ENCODE peak calls at places on chromosomes 5 and 9, in nine cellular contexts. V is choroid plexus epithelial cell, Y is hippocampal formation, K is RKO, J is HFF-Myc, F is HFFc6, P is GDM1, O is A549, S is spleen. A is an unnamed sample.
A peak's percentile ranks its signal among the peaks of the same experiment; 100 is the strongest.

GRCh38 chr9:87201316-87201715 is 254.0 kb upstream of the GAS1 start:
- DNase-seq in V (peak; percentile 95), Y (no peak), K (no peak), J (peak; percentile 86), F (peak; percentile 8), P (no peak), O (no peak), S (no peak), A (no peak)

GRCh38 chr5:159184858-159185381 is 24.4 kb downstream of the RNF145 start:
- DNase-seq in V (peak; percentile 85), Y (no peak), K (no peak), J (peak; percentile 51), F (peak; percentile 86), P (no peak), O (peak; percentile 65), S (no peak), A (no peak)

GRCh38 chr9:80061940-80062339 is 490.2 kb downstream of the TLE4 start:
- DNase-seq in V (peak; percentile 97), Y (no peak), K (peak; percentile 2), J (peak; percentile 43), F (peak; percentile 97), P (no peak), O (peak; percentile 4), S (no peak), A (no peak)

GRCh38 chr5:92177926-92178487 is 794.9 kb upstream of the ARRDC3 start:
- DNase-seq in V (no peak), Y (no peak), K (no peak), J (no peak), F (no peak), P (no peak), O (no peak), S (no peak), A (no peak)

GRCh38 chr5:138901716-138902115 is 26.6 kb upstream of the LRRTM2 start:
- DNase-seq in V (no peak), Y (no peak), K (no peak), J (no peak), F (no peak), P (no peak), O (no peak), S (no peak), A (no peak)

GRCh38 chr5:63255609-63256008 is 677.0 kb downstream of the LRRC70 start:
- DNase-seq in V (no peak), Y (no peak), K (no peak), J (no peak), F (no peak), P (no peak), O (no peak), S (no peak), A (no peak)

GRCh38 chr5:377326-377981 is 55.9 kb downstream of the AHRR start:
- DNase-seq in V (no peak), Y (no peak), K (no peak), J (no peak), F (no peak), P (no peak), O (no peak), S (peak; percentile 62), A (no peak)

GRCh38 chr9:73050062-73050814 is 97.4 kb upstream of the ALDH1A1 start:
- DNase-seq in V (peak; percentile 56), Y (no peak), K (no peak), J (no peak), F (peak; percentile 76), P (no peak), O (peak; percentile 82), S (no peak), A (no peak)

GRCh38 chr5:140041492-140042421 is 1.3 kb downstream of the NRG2 start:
- DNase-seq in V (peak; percentile 25), Y (peak; percentile 49), K (no peak), J (no peak), F (peak; percentile 55), P (no peak), O (peak; percentile 42), S (peak; percentile 82), A (peak; percentile 92)

GRCh38 chr5:50667079-50667652 is 729 bp downstream of the PARP8 start:
- DNase-seq in V (peak; percentile 58), Y (no peak), K (peak; percentile 31), J (no peak), F (no peak), P (peak; percentile 7), O (peak; percentile 23), S (peak; percentile 94), A (peak; percentile 31)

GRCh38 chr5:776862-777711 is 7.4 kb downstream of the ZDHHC11B start:
- DNase-seq in V (no peak), Y (no peak), K (no peak), J (no peak), F (no peak), P (no peak), O (no peak), S (peak; percentile 51), A (no peak)

GRCh38 chr9:92438900-92439526 is 14.7 kb upstream of the OMD start:
- DNase-seq in V (peak; percentile 63), Y (no peak), K (peak; percentile 55), J (no peak), F (peak; percentile 6), P (no peak), O (peak; percentile 6), S (no peak), A (peak; percentile 38)

GRCh38 chr9:92736816-92737606 is 27.6 kb downstream of the BICD2 start:
- DNase-seq in V (no peak), Y (no peak), K (no peak), J (no peak), F (no peak), P (no peak), O (no peak), S (peak; percentile 36), A (peak; percentile 88)

GRCh38 chr9:114186091-114186792 is 30.9 kb downstream of the COL27A1 start:
- DNase-seq in V (no peak), Y (no peak), K (no peak), J (no peak), F (no peak), P (no peak), O (no peak), S (peak; percentile 65), A (no peak)

GRCh38 chr5:139388198-139388821 is 1.4 kb downstream of the MZB1 start:
- DNase-seq in V (no peak), Y (peak; percentile 16), K (no peak), J (no peak), F (no peak), P (peak; percentile 65), O (peak; percentile 64), S (peak; percentile 85), A (no peak)

GRCh38 chr5:96094904-96095303 is 133.3 kb upstream of the ELL2 start:
- DNase-seq in V (no peak), Y (no peak), K (no peak), J (no peak), F (no peak), P (no peak), O (no peak), S (no peak), A (no peak)

GRCh38 chr5:89572696-89573095 is 689.7 kb upstream of the MEF2C start:
- DNase-seq in V (peak; percentile 82), Y (no peak), K (no peak), J (no peak), F (peak; percentile 3), P (no peak), O (no peak), S (no peak), A (no peak)

GRCh38 chr9:130701059-130702022 is 7.8 kb downstream of the EXOSC2 start:
- DNase-seq in V (peak; percentile 96), Y (peak; percentile 75), K (peak; percentile 82), J (peak; percentile 42), F (peak; percentile 65), P (peak; percentile 44), O (peak; percentile 74), S (peak; percentile 88), A (peak; percentile 70)

GRCh38 chr9:127530206-127530941 is 79.1 kb downstream of the LRSAM1 start:
- DNase-seq in V (no peak), Y (no peak), K (no peak), J (no peak), F (no peak), P (no peak), O (no peak), S (no peak), A (no peak)

GRCh38 chr9:124567362-124567761 is 60.2 kb upstream of the NR5A1 start:
- DNase-seq in V (no peak), Y (no peak), K (no peak), J (no peak), F (no peak), P (no peak), O (no peak), S (no peak), A (no peak)

GRCh38 chr5:59173568-59173967 is 590.7 kb downstream of the RAB3C start:
- DNase-seq in V (peak; percentile 79), Y (no peak), K (no peak), J (no peak), F (no peak), P (no peak), O (peak; percentile 48), S (no peak), A (no peak)

GRCh38 chr9:134056483-134057310 is 11.1 kb downstream of the BRD3 start:
- DNase-seq in V (no peak), Y (no peak), K (no peak), J (no peak), F (no peak), P (no peak), O (no peak), S (no peak), A (peak; percentile 33)

GRCh38 chr9:19480345-19480744 is 71.5 kb downstream of the ACER2 start:
- DNase-seq in V (no peak), Y (no peak), K (no peak), J (no peak), F (no peak), P (no peak), O (no peak), S (no peak), A (no peak)

GRCh38 chr9:129278391-129279237 is 100.6 kb upstream of the IER5L start:
- DNase-seq in V (peak; percentile 33), Y (no peak), K (peak; percentile 51), J (no peak), F (no peak), P (no peak), O (peak; percentile 36), S (peak; percentile 21), A (peak; percentile 99)

GRCh38 chr5:56172225-56172624 is 60.9 kb downstream of the ANKRD55 start:
- DNase-seq in V (peak; percentile 67), Y (no peak), K (no peak), J (no peak), F (no peak), P (no peak), O (no peak), S (no peak), A (no peak)

GRCh38 chr9:38091310-38092199 is 22.5 kb upstream of the SHB start:
- DNase-seq in V (no peak), Y (no peak), K (no peak), J (no peak), F (no peak), P (peak; percentile 15), O (no peak), S (peak; percentile 32), A (no peak)

GRCh38 chr9:84711936-84712335 is 42.4 kb downstream of the NTRK2 start:
- DNase-seq in V (peak; percentile 1), Y (no peak), K (peak; percentile 9), J (peak; percentile 5), F (peak; percentile 73), P (no peak), O (peak; percentile 5), S (no peak), A (peak; percentile 79)

GRCh38 chr5:59592101-59592500 is 301.4 kb downstream of the PDE4D start:
- DNase-seq in V (peak; percentile 95), Y (no peak), K (no peak), J (no peak), F (peak; percentile 13), P (no peak), O (no peak), S (no peak), A (peak; percentile 48)